ENCODE peak calls at places on chromosomes 4 and X, in seven cellular contexts. N, M, B, R, G, E and S are unnamed samples.

GRCh38 chrX:76428243-76429130 is 977 bp downstream of the MAGEE1 start:
- DNase-seq in M (peak), G (peak), B (no peak), E (peak), R (peak), N (no peak), S (peak)

GRCh38 chr4:164613761-164614277 is 140.1 kb upstream of the SMIM31 start:
- DNase-seq in R (no peak), N (no peak), E (no peak), G (no peak), M (no peak), B (no peak), S (peak)

GRCh38 chrX:119693996-119694451 is 1.1 kb upstream of the SEPTIN6 start:
- DNase-seq in M (no peak), E (peak), R (no peak), G (no peak), N (no peak), B (no peak), S (no peak)

GRCh38 chr4:73726000-73726399 is 14.4 kb upstream of the CXCL8 start:
- DNase-seq in N (no peak), E (no peak), M (no peak), G (no peak), R (no peak), B (peak), S (peak)

GRCh38 chr4:87230806-87231205 is 10.4 kb upstream of the KLHL8 start:
- DNase-seq in R (no peak), N (no peak), G (no peak), B (no peak), E (no peak), M (no peak), S (no peak)

GRCh38 chr4:58587856-58588255 is 1477.7 kb upstream of the IGFBP7 start:
- DNase-seq in G (no peak), M (no peak), N (no peak), E (no peak), B (no peak), R (no peak), S (no peak)

GRCh38 chr4:123350191-123350544 is 46.4 kb upstream of the SPRY1 start:
- DNase-seq in E (peak), G (no peak), B (peak), N (no peak), R (peak), M (no peak), S (peak)

GRCh38 chr4:12421364-12421763 is 992.7 kb upstream of the HS3ST1 start:
- DNase-seq in B (no peak), G (no peak), M (no peak), E (no peak), R (no peak), N (no peak), S (no peak)

GRCh38 chrX:119343856-119344255 is 55.3 kb upstream of the SLC25A43 start:
- DNase-seq in E (no peak), G (no peak), R (no peak), N (no peak), B (no peak), M (no peak), S (no peak)